ENCODE peak calls at places on chromosomes 2 and 18, in four cellular contexts. P is aorta, U is left ventricle myocardium inferior, O is cardiac muscle cell. V is an unnamed sample. For H3K4me1, the result is how much of the 10 kb centered on the place peaks cover.

GRCh38 chr2:10274376-10274775 is 28.3 kb upstream of the HPCAL1 start:
- DNase-seq in P (peak), O (no peak), U (no peak), V (no peak)

GRCh38 chr2:83115606-83116005 is 1343.5 kb downstream of the SUCLG1 start:
- DNase-seq in O (no peak), P (no peak), U (no peak), V (no peak)

GRCh38 chr2:127562930-127563329 is 27.4 kb downstream of the MYO7B start:
- DNase-seq in U (no peak), O (no peak), P (no peak), V (no peak)

GRCh38 chr2:218033208-218033589 is 30.4 kb upstream of the TNS1 start:
- DNase-seq in U (no peak), P (peak), O (no peak), V (no peak)

GRCh38 chr2:127413200-127413599 is 5.0 kb upstream of the PROC start:
- DNase-seq in O (no peak), P (no peak), U (no peak), V (no peak)

GRCh38 chr2:137173514-137173913 is 408.2 kb downstream of the THSD7B start:
- DNase-seq in O (peak), P (no peak), U (no peak), V (peak)

GRCh38 chr18:12079504-12080237 is 14.0 kb upstream of the ANKRD62 start:
- DNase-seq in O (peak), U (no peak), P (no peak), V (peak)

GRCh38 chr18:47737198-47737830 is 193.1 kb downstream of the SMAD2 start:
- DNase-seq in O (no peak), P (no peak), U (no peak), V (peak)

GRCh38 chr2:189394525-189394924 is 46.7 kb upstream of the WDR75 start:
- DNase-seq in O (no peak), P (no peak), U (no peak), V (no peak)

GRCh38 chr2:57549642-57550102 is 496.9 kb upstream of the VRK2 start:
- DNase-seq in O (no peak), U (no peak), P (no peak), V (no peak)

GRCh38 chr2:207239222-207239674 is 73.5 kb upstream of the KLF7 start:
- DNase-seq in U (peak), O (peak), P (peak), V (peak)

GRCh38 chr2:158045362-158045761 is 56.3 kb upstream of the UPP2 start:
- DNase-seq in O (no peak), P (no peak), U (no peak), V (no peak)

GRCh38 chr18:77065221-77065981 is 67.2 kb downstream of the MBP start:
- DNase-seq in O (peak), P (no peak), U (peak), V (peak)

GRCh38 chr18:49228182-49228581 is 232.3 kb downstream of the DYM start:
- DNase-seq in U (no peak), O (no peak), P (no peak), V (no peak)
- H3K4me1 ChIP-seq in U (under half), O (under half), P (under half), V (under half)

GRCh38 chr2:12046641-12047040 is 300.2 kb downstream of the LPIN1 start:
- DNase-seq in P (no peak), O (peak), U (no peak), V (peak)

GRCh38 chr2:12043131-12043530 is 296.7 kb downstream of the LPIN1 start:
- DNase-seq in O (peak), U (no peak), P (no peak), V (no peak)

GRCh38 chr2:12045864-12046291 is 299.4 kb downstream of the LPIN1 start:
- DNase-seq in P (no peak), U (no peak), O (no peak), V (no peak)

GRCh38 chr2:12047761-12048160 is 301.3 kb downstream of the LPIN1 start:
- DNase-seq in U (no peak), P (no peak), O (no peak), V (no peak)

GRCh38 chr2:12044857-12045256 is 298.4 kb downstream of the LPIN1 start:
- DNase-seq in P (no peak), U (no peak), O (no peak), V (no peak)
- H3K4me1 ChIP-seq in P (under half), U (under half), O (under half), V (under half)

DNA sequence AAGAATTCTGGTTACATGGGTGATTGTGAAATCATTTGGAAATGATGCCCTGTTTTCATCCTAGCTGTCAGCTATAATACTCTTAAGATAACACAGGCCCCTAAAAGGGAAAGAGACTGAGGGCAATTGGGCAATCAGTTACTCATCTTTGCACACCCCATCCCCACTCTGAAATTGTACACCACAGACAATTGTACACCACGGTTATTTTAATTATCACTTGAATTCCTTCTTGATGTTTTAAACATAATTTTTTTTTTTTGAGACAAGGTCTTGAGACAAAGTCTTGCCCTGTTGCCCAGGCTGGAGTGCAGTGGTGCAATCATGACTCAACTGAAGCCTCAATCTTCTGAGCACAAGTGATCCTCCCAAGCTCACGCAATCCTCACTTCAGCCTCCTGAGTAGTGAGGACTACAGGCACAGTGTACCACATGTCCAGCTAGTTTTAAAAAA is 862.4 kb upstream of the ACVR2A start:
- DNase-seq in O (peak), P (no peak), U (no peak), V (no peak)
- H3K4me1 ChIP-seq in O (under half), P (under half), U (under half), V (under half)

GRCh38 chr2:54479422-54479821 is 23.3 kb downstream of the SPTBN1 start:
- DNase-seq in O (peak), P (no peak), U (no peak), V (no peak)
- H3K4me1 ChIP-seq in O (half or more), P (under half), U (half or more), V (under half)

GRCh38 chr2:28401948-28402550 is 9.4 kb downstream of the FOSL2 start:
- DNase-seq in P (peak), O (no peak), U (no peak), V (no peak)
- H3K4me1 ChIP-seq in P (under half), O (under half), U (half or more), V (under half)

V was measured in SJSA1.